ENCODE peak calls at places on chromosomes 6 and 20, in six cellular contexts. P is HepG2, Z is SK-N-SH, N is A549, E is GM23338, B is GM12878. K is an unnamed sample.

GRCh38 chr6:165045631-165046030 is 263.8 kb downstream of the C6orf118 start:
- DNase-seq in P (no peak), Z (no peak), N (no peak), E (no peak), B (no peak), K (no peak)

GRCh38 chr6:45614488-45615285 is 237.0 kb upstream of the SUPT3H start:
- DNase-seq in P (no peak), Z (no peak), N (no peak), E (no peak), B (no peak), K (no peak)

GRCh38 chr6:46378882-46379405 is 112.3 kb downstream of the RCAN2 start:
- DNase-seq in P (peak), Z (no peak), N (no peak), E (no peak), B (no peak), K (no peak)

GRCh38 chr6:157221049-157221816 is 102.1 kb downstream of the TMEM242 start:
- DNase-seq in P (peak), Z (peak), N (peak), E (peak), B (peak), K (peak)

GRCh38 chr20:50992733-50993457 is 30.0 kb downstream of the KCNG1 start:
- DNase-seq in P (peak), Z (peak), N (peak), E (peak), B (peak), K (peak)

GRCh38 chr6:49506569-49507111 is 6.9 kb downstream of the GLYATL3 start:
- DNase-seq in P (peak), Z (no peak), N (peak), E (no peak), B (no peak), K (no peak)

GRCh38 chr6:36064770-36065396 is 37.3 kb downstream of the MAPK14 start:
- DNase-seq in P (peak), Z (no peak), N (no peak), E (no peak), B (no peak), K (no peak)

GRCh38 chr6:169153401-169153800 is 100.2 kb downstream of the THBS2 start:
- DNase-seq in P (no peak), Z (no peak), N (no peak), E (no peak), B (no peak), K (no peak)

GRCh38 chr6:7542878-7543394 is 1.5 kb downstream of the DSP start:
- DNase-seq in P (peak), Z (peak), N (peak), E (peak), B (no peak), K (peak)

GRCh38 chr20:8244637-8245036 is 112.6 kb downstream of the PLCB1 start:
- DNase-seq in P (peak), Z (no peak), N (no peak), E (no peak), B (no peak), K (no peak)

GRCh38 chr20:8246153-8246552 is 114.1 kb downstream of the PLCB1 start:
- DNase-seq in P (no peak), Z (no peak), N (no peak), E (peak), B (no peak), K (no peak)

GRCh38 chr20:8242827-8243764 is 111.0 kb downstream of the PLCB1 start:
- DNase-seq in P (no peak), Z (no peak), N (no peak), E (no peak), B (no peak), K (no peak)

GRCh38 chr20:8246701-8247100 is 114.6 kb downstream of the PLCB1 start:
- DNase-seq in P (no peak), Z (no peak), N (no peak), E (no peak), B (no peak), K (no peak)

GRCh38 chr20:8242066-8242465 is 110.0 kb downstream of the PLCB1 start:
- DNase-seq in P (no peak), Z (no peak), N (no peak), E (no peak), B (no peak), K (no peak)
- TF ChIP-seq REST in P (no peak), Z (no peak), N (no peak), E (no peak), B (no peak), K (no peak)

DNA sequence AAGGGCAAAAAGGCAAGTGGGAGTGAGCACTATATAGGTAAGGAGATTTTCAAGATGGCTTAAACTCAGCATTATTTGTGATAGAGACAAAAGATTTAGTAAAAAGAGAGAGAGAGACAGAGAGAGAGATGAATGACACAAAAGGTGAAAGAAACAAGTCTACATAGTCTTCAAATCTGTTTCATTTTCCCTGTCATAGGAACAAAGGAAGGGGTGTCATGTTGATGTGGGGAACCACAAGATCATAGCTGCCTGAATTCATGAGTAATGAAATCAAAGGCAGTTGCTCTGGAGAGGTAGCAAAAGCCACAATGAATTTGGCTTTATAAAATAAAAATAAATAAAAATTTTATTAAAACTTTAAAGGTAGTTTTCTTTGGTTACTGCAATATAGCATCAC is 67.2 kb upstream of the PHIP start:
- DNase-seq in P (no peak), Z (no peak), N (no peak), E (no peak), B (no peak), K (no peak)
- TF ChIP-seq REST in P (no peak), Z (no peak), N (no peak), E (no peak), B (no peak), K (no peak)

DNA sequence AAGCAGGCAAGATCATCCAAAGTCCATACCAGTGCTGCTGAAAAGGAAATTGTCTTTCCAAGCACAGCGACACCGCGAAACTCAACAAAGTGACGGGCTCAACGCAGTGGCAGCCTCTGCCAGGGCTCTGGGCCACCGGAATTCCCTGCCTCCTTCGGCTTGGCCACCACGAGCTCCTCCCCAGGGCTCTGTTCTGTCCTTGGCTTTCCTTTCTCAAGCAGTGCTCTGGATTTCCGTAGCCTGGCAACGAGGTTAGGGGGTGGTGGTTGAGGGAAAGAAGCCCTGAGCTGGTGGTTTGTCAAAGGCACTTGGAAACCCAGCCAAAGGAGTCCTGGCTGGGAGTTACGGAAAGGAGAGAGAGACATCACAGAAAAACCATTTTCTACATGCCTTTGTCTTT is 31.2 kb downstream of the PRR18 start:
- DNase-seq in P (no peak), Z (no peak), N (no peak), E (peak), B (no peak), K (no peak)
- TF ChIP-seq REST in P (no peak), Z (no peak), N (no peak), E (no peak), B (no peak), K (no peak)

GRCh38 chr6:43999628-44000027 is 127.6 kb downstream of the MRPL14 start:
- DNase-seq in P (no peak), Z (no peak), N (no peak), E (no peak), B (no peak), K (no peak)
- TF ChIP-seq REST in P (no peak), Z (no peak), N (no peak), E (no peak), B (no peak), K (no peak)

GRCh38 chr20:13260620-13261279 is 39.7 kb downstream of the ISM1 start:
- DNase-seq in P (peak), Z (no peak), N (no peak), E (no peak), B (no peak), K (no peak)
- TF ChIP-seq REST in P (no peak), Z (no peak), N (no peak), E (no peak), B (no peak), K (no peak)

GRCh38 chr20:9035129-9035528 is 33.8 kb upstream of the PLCB4 start:
- DNase-seq in P (no peak), Z (no peak), N (peak), E (no peak), B (no peak), K (peak)
- TF ChIP-seq REST in P (no peak), Z (no peak), N (no peak), E (no peak), B (no peak), K (no peak)

K was measured in HCT116.